ENCODE peak calls at places on chromosomes 6 and 20, in ten cellular contexts. A, Q, T, P, C, I, X, H, M and L are unnamed samples.

GRCh38 chr20:63829943-63830820 is 882 bp downstream of the ZBTB46 start:
- DNase-seq in T (peak), H (no peak), X (peak), A (no peak), P (no peak), Q (peak), M (no peak), I (no peak), C (peak), L (peak)

GRCh38 chr6:132713355-132714134 is at the start of gene VNN1:
- DNase-seq in X (no peak), A (no peak), T (no peak), H (no peak), I (no peak), P (no peak), C (no peak), M (no peak), Q (no peak), L (no peak)

GRCh38 chr20:59817406-59817805 is 116.0 kb downstream of the SYCP2 start:
- DNase-seq in H (no peak), C (peak), M (no peak), Q (no peak), X (no peak), T (no peak), I (no peak), A (no peak), P (no peak), L (no peak)

GRCh38 chr6:138912308-138912707 is 75.7 kb downstream of the REPS1 start:
- DNase-seq in T (peak), H (no peak), A (no peak), Q (no peak), C (no peak), I (no peak), M (no peak), X (no peak), P (no peak), L (no peak)

GRCh38 chr6:121504227-121504626 is 68.8 kb downstream of the GJA1 start:
- DNase-seq in P (peak), I (no peak), H (no peak), C (no peak), X (no peak), T (no peak), Q (peak), M (no peak), A (no peak), L (no peak)

GRCh38 chr6:44329858-44330257 is 12.6 kb upstream of the SPATS1 start:
- DNase-seq in Q (no peak), I (no peak), C (no peak), P (no peak), T (no peak), A (no peak), H (no peak), X (no peak), M (no peak), L (no peak)

GRCh38 chr6:24759718-24760117 is 15.0 kb upstream of the GMNN start:
- DNase-seq in H (no peak), X (no peak), M (no peak), A (no peak), I (no peak), C (no peak), Q (no peak), P (no peak), T (no peak), L (no peak)

GRCh38 chr6:34362909-34363713 is 29.4 kb downstream of the NUDT3 start:
- DNase-seq in T (peak), A (no peak), M (no peak), C (no peak), I (no peak), P (no peak), H (no peak), X (no peak), Q (no peak), L (no peak)